ENCODE peak calls at places on chromosome 20, in six cellular contexts. One of them, this sample, is unnamed.

GRCh38 chr20:33162753-33163152 is 5.2 kb upstream of the BPIFA2 start:
- DNase-seq in mammary epithelial cell: no peak
- DNase-seq in cardiac fibroblast: no peak
- DNase-seq in colonic mucosa: no peak
- DNase-seq in brain microvascular endothelial cell: no peak
- DNase-seq in fibroblast of lung: no peak
- DNase-seq in this sample: no peak

GRCh38 chr20:55394592-55394991 is 610.7 kb downstream of the CBLN4 start:
- DNase-seq in mammary epithelial cell: peak
- DNase-seq in cardiac fibroblast: no peak
- DNase-seq in colonic mucosa: no peak
- DNase-seq in brain microvascular endothelial cell: no peak
- DNase-seq in fibroblast of lung: no peak
- DNase-seq in this sample: no peak

GRCh38 chr20:145877-146276 is 3.5 kb downstream of the DEFB126 start:
- DNase-seq in mammary epithelial cell: no peak
- DNase-seq in cardiac fibroblast: no peak
- DNase-seq in colonic mucosa: no peak
- DNase-seq in brain microvascular endothelial cell: no peak
- DNase-seq in fibroblast of lung: no peak
- DNase-seq in this sample: no peak

GRCh38 chr20:32474967-32475819 is 109.9 kb downstream of the NOL4L start:
- DNase-seq in mammary epithelial cell: peak
- DNase-seq in cardiac fibroblast: peak
- DNase-seq in colonic mucosa: peak
- DNase-seq in brain microvascular endothelial cell: peak
- DNase-seq in fibroblast of lung: peak
- DNase-seq in this sample: peak

GRCh38 chr20:9482180-9482579 is 32.2 kb upstream of the LAMP5 start:
- DNase-seq in mammary epithelial cell: no peak
- DNase-seq in cardiac fibroblast: no peak
- DNase-seq in colonic mucosa: no peak
- DNase-seq in brain microvascular endothelial cell: no peak
- DNase-seq in fibroblast of lung: no peak
- DNase-seq in this sample: no peak

GRCh38 chr20:25020901-25021301 is 28.4 kb upstream of the APMAP start:
- DNase-seq in mammary epithelial cell: no peak
- DNase-seq in cardiac fibroblast: no peak
- DNase-seq in colonic mucosa: no peak
- DNase-seq in brain microvascular endothelial cell: no peak
- DNase-seq in fibroblast of lung: no peak
- DNase-seq in this sample: no peak

GRCh38 chr20:57474816-57475215 is 50.1 kb downstream of the CTCFL start:
- DNase-seq in mammary epithelial cell: no peak
- DNase-seq in cardiac fibroblast: no peak
- DNase-seq in colonic mucosa: no peak
- DNase-seq in brain microvascular endothelial cell: no peak
- DNase-seq in fibroblast of lung: no peak
- DNase-seq in this sample: no peak

GRCh38 chr20:14919473-14920157 is 582.2 kb upstream of the FLRT3 start:
- DNase-seq in mammary epithelial cell: peak
- DNase-seq in cardiac fibroblast: no peak
- DNase-seq in colonic mucosa: peak
- DNase-seq in brain microvascular endothelial cell: no peak
- DNase-seq in fibroblast of lung: no peak
- DNase-seq in this sample: peak

GRCh38 chr20:11675920-11676617 is 241.6 kb upstream of the BTBD3 start:
- DNase-seq in mammary epithelial cell: no peak
- DNase-seq in cardiac fibroblast: no peak
- DNase-seq in colonic mucosa: no peak
- DNase-seq in brain microvascular endothelial cell: no peak
- DNase-seq in fibroblast of lung: peak
- DNase-seq in this sample: no peak

GRCh38 chr20:56359212-56360132 is 698 bp downstream of the FAM210B start:
- DNase-seq in mammary epithelial cell: peak
- DNase-seq in cardiac fibroblast: peak
- DNase-seq in colonic mucosa: peak
- DNase-seq in brain microvascular endothelial cell: peak
- DNase-seq in fibroblast of lung: peak
- DNase-seq in this sample: peak

GRCh38 chr20:51319522-51319921 is 223.0 kb downstream of the NFATC2 start:
- DNase-seq in mammary epithelial cell: no peak
- DNase-seq in cardiac fibroblast: no peak
- DNase-seq in colonic mucosa: no peak
- DNase-seq in brain microvascular endothelial cell: no peak
- DNase-seq in fibroblast of lung: no peak
- DNase-seq in this sample: no peak

GRCh38 chr20:25009218-25010145 is 16.9 kb upstream of the APMAP start:
- DNase-seq in mammary epithelial cell: no peak
- DNase-seq in cardiac fibroblast: no peak
- DNase-seq in colonic mucosa: no peak
- DNase-seq in brain microvascular endothelial cell: no peak
- DNase-seq in fibroblast of lung: no peak
- DNase-seq in this sample: no peak

GRCh38 chr20:33165416-33166055 is 2.4 kb upstream of the BPIFA2 start:
- DNase-seq in mammary epithelial cell: no peak
- DNase-seq in cardiac fibroblast: no peak
- DNase-seq in colonic mucosa: no peak
- DNase-seq in brain microvascular endothelial cell: no peak
- DNase-seq in fibroblast of lung: no peak
- DNase-seq in this sample: no peak

GRCh38 chr20:1434571-1435336 is 31.9 kb downstream of the NSFL1C start:
- DNase-seq in mammary epithelial cell: peak
- DNase-seq in cardiac fibroblast: peak
- DNase-seq in colonic mucosa: peak
- DNase-seq in brain microvascular endothelial cell: peak
- DNase-seq in fibroblast of lung: peak
- DNase-seq in this sample: no peak

GRCh38 chr20:7710440-7710839 is 229.8 kb downstream of the HAO1 start:
- DNase-seq in mammary epithelial cell: no peak
- DNase-seq in cardiac fibroblast: peak
- DNase-seq in colonic mucosa: no peak
- DNase-seq in brain microvascular endothelial cell: no peak
- DNase-seq in fibroblast of lung: no peak
- DNase-seq in this sample: no peak

GRCh38 chr20:17895641-17896246 is 72.8 kb downstream of the SNX5 start:
- DNase-seq in mammary epithelial cell: peak
- DNase-seq in cardiac fibroblast: peak
- DNase-seq in colonic mucosa: no peak
- DNase-seq in brain microvascular endothelial cell: peak
- DNase-seq in fibroblast of lung: no peak
- DNase-seq in this sample: peak

GRCh38 chr20:19495905-19496703 is 262.0 kb upstream of the RIN2 start:
- DNase-seq in mammary epithelial cell: no peak
- DNase-seq in cardiac fibroblast: peak
- DNase-seq in colonic mucosa: no peak
- DNase-seq in brain microvascular endothelial cell: no peak
- DNase-seq in fibroblast of lung: no peak
- DNase-seq in this sample: no peak

GRCh38 chr20:42274977-42275376 is 656.8 kb upstream of the CHD6 start:
- DNase-seq in mammary epithelial cell: no peak
- DNase-seq in cardiac fibroblast: no peak
- DNase-seq in colonic mucosa: no peak
- DNase-seq in brain microvascular endothelial cell: no peak
- DNase-seq in fibroblast of lung: no peak
- DNase-seq in this sample: no peak

GRCh38 chr20:48938670-48939069 is 17.2 kb downstream of the ARFGEF2 start:
- DNase-seq in mammary epithelial cell: no peak
- DNase-seq in cardiac fibroblast: no peak
- DNase-seq in colonic mucosa: no peak
- DNase-seq in brain microvascular endothelial cell: no peak
- DNase-seq in fibroblast of lung: no peak
- DNase-seq in this sample: no peak
- H3K4me3 ChIP-seq in mammary epithelial cell: no peak
- H3K4me3 ChIP-seq in cardiac fibroblast: no peak
- H3K4me3 ChIP-seq in colonic mucosa: no peak
- H3K4me3 ChIP-seq in brain microvascular endothelial cell: no peak
- H3K4me3 ChIP-seq in fibroblast of lung: no peak
- H3K4me3 ChIP-seq in this sample: no peak

DNA sequence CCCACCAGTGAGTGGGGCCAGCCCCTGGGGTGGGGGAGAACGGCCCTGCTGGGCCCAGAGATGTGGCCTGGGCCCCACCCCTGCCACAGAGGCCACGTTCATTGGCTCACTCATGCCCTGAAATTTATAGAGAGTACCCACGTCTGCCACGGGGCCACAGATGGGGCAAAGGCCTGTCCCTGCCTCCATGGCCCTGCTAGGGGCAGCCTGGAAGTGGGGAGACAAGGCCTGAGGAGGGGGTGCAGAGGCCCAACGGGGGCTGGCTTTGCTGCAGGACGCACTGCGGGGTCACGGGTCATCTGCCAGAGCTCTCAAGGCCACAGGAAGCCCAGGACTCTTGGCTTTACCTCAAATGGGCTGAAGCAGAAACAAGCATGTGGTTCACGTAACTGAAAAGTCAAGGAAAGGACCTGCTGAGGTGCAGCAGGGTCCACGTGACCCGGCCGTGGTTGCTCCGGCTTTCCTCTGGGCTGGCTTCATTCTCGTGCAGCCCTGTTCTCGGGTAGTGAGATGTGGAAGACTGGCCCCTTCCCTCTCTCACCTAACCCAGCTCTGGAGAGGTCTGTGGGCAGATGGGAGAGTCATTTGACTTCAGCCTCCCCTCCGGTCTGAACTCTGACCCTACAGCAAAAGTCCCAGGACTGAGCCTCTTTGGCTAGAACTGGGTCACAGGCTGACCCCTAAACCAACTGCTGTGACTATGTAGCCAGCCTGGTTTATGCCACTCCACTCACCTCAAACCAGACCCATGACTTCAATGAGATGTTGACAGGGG is 1.1 kb upstream of the OSBPL2 start:
- DNase-seq in mammary epithelial cell: no peak
- DNase-seq in cardiac fibroblast: no peak
- DNase-seq in colonic mucosa: no peak
- DNase-seq in brain microvascular endothelial cell: no peak
- DNase-seq in fibroblast of lung: no peak
- DNase-seq in this sample: no peak
- H3K4me3 ChIP-seq in mammary epithelial cell: no peak
- H3K4me3 ChIP-seq in cardiac fibroblast: no peak
- H3K4me3 ChIP-seq in colonic mucosa: no peak
- H3K4me3 ChIP-seq in brain microvascular endothelial cell: no peak
- H3K4me3 ChIP-seq in fibroblast of lung: no peak
- H3K4me3 ChIP-seq in this sample: no peak

GRCh38 chr20:60485012-60485760 is 527.0 kb downstream of the CDH26 start:
- DNase-seq in mammary epithelial cell: no peak
- DNase-seq in cardiac fibroblast: no peak
- DNase-seq in colonic mucosa: no peak
- DNase-seq in brain microvascular endothelial cell: no peak
- DNase-seq in fibroblast of lung: no peak
- DNase-seq in this sample: no peak
- H3K4me3 ChIP-seq in mammary epithelial cell: no peak
- H3K4me3 ChIP-seq in cardiac fibroblast: no peak
- H3K4me3 ChIP-seq in colonic mucosa: no peak
- H3K4me3 ChIP-seq in brain microvascular endothelial cell: no peak
- H3K4me3 ChIP-seq in fibroblast of lung: no peak
- H3K4me3 ChIP-seq in this sample: no peak

GRCh38 chr20:21102252-21102609 is 3.9 kb downstream of the LINC00237 start:
- DNase-seq in mammary epithelial cell: no peak
- DNase-seq in cardiac fibroblast: no peak
- DNase-seq in colonic mucosa: peak
- DNase-seq in brain microvascular endothelial cell: no peak
- DNase-seq in fibroblast of lung: no peak
- DNase-seq in this sample: peak

GRCh38 chr20:21102691-21103311 is 3.4 kb downstream of the LINC00237 start:
- DNase-seq in mammary epithelial cell: peak
- DNase-seq in cardiac fibroblast: no peak
- DNase-seq in colonic mucosa: peak
- DNase-seq in brain microvascular endothelial cell: no peak
- DNase-seq in fibroblast of lung: no peak
- DNase-seq in this sample: peak

GRCh38 chr20:21100590-21101452 is 5.3 kb downstream of the LINC00237 start:
- DNase-seq in mammary epithelial cell: no peak
- DNase-seq in cardiac fibroblast: peak
- DNase-seq in colonic mucosa: peak
- DNase-seq in brain microvascular endothelial cell: no peak
- DNase-seq in fibroblast of lung: peak
- DNase-seq in this sample: peak

GRCh38 chr20:21099653-21100589 is 6.2 kb downstream of the LINC00237 start:
- DNase-seq in mammary epithelial cell: no peak
- DNase-seq in cardiac fibroblast: peak
- DNase-seq in colonic mucosa: peak
- DNase-seq in brain microvascular endothelial cell: no peak
- DNase-seq in fibroblast of lung: no peak
- DNase-seq in this sample: peak

GRCh38 chr20:21101453-21102251 is 4.5 kb downstream of the LINC00237 start:
- DNase-seq in mammary epithelial cell: no peak
- DNase-seq in cardiac fibroblast: no peak
- DNase-seq in colonic mucosa: peak
- DNase-seq in brain microvascular endothelial cell: no peak
- DNase-seq in fibroblast of lung: no peak
- DNase-seq in this sample: peak
- H3K4me3 ChIP-seq in mammary epithelial cell: no peak
- H3K4me3 ChIP-seq in cardiac fibroblast: no peak
- H3K4me3 ChIP-seq in colonic mucosa: peak
- H3K4me3 ChIP-seq in brain microvascular endothelial cell: no peak
- H3K4me3 ChIP-seq in fibroblast of lung: no peak
- H3K4me3 ChIP-seq in this sample: peak

DNA sequence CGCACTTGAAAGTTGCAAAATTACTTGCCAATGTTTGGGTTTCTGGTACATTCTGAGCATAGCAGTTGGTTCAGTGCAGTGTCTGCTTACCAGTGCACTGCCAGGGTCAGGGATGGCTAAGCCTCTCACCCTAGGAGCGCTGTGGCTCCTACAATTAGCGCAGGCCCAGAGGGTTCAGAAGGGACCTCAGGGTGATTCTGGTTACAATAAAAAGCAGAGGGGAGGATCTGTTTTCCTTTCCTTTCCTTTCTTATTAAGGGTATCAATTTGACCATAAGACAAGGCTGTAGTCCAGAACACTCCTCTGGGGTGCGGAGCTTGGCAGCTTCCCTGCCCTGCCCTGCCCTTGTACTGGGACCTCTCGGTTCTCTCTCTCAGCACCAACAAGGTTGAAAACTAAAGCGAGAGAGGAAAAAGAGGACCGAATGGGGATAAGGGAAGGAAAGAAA is 2.6 kb downstream of the MAFB start:
- DNase-seq in mammary epithelial cell: no peak
- DNase-seq in cardiac fibroblast: no peak
- DNase-seq in colonic mucosa: no peak
- DNase-seq in brain microvascular endothelial cell: no peak
- DNase-seq in fibroblast of lung: no peak
- DNase-seq in this sample: peak
- H3K4me3 ChIP-seq in mammary epithelial cell: no peak
- H3K4me3 ChIP-seq in cardiac fibroblast: peak
- H3K4me3 ChIP-seq in colonic mucosa: peak
- H3K4me3 ChIP-seq in brain microvascular endothelial cell: no peak
- H3K4me3 ChIP-seq in fibroblast of lung: peak
- H3K4me3 ChIP-seq in this sample: no peak

This sample was measured in H7.